ENCODE peak calls at places on chromosomes 2 and 18, in four cellular contexts. T, P, S and D are unnamed samples.

GRCh38 chr2:70123051-70123828 is 36.0 kb downstream of the PCBP1 start:
- DNase-seq in T (no peak), P (no peak), S (peak), D (no peak)

GRCh38 chr2:182228741-182229140 is 198.1 kb downstream of the PDE1A start:
- DNase-seq in T (no peak), P (no peak), S (no peak), D (no peak)

GRCh38 chr18:8987250-8987649 is 115.2 kb upstream of the NDUFV2 start:
- DNase-seq in T (no peak), P (no peak), S (no peak), D (peak)

GRCh38 chr2:111135910-111136297 is 15.2 kb downstream of the BCL2L11 start:
- DNase-seq in T (peak), P (no peak), S (peak), D (no peak)

GRCh38 chr2:135059577-135059976 is 7.5 kb downstream of the RAB3GAP1 start:
- DNase-seq in T (no peak), P (no peak), S (no peak), D (no peak)

GRCh38 chr2:63614448-63614968 is 25.7 kb downstream of the MDH1 start:
- DNase-seq in T (no peak), P (no peak), S (no peak), D (no peak)

GRCh38 chr2:71995067-71995665 is 152.5 kb downstream of the CYP26B1 start:
- DNase-seq in T (no peak), P (no peak), S (no peak), D (no peak)

GRCh38 chr2:226256237-226256636 is 543.4 kb downstream of the IRS1 start:
- DNase-seq in T (no peak), P (no peak), S (no peak), D (no peak)

GRCh38 chr18:23178661-23179081 is 43.4 kb downstream of the CABLES1 start:
- DNase-seq in T (no peak), P (no peak), S (no peak), D (no peak)

GRCh38 chr2:96604104-96604503 is 34.0 kb downstream of the KANSL3 start:
- DNase-seq in T (no peak), P (no peak), S (no peak), D (no peak)

GRCh38 chr18:48580782-48581181 is 42.0 kb downstream of the CTIF start:
- DNase-seq in T (no peak), P (peak), S (no peak), D (no peak)

DNA sequence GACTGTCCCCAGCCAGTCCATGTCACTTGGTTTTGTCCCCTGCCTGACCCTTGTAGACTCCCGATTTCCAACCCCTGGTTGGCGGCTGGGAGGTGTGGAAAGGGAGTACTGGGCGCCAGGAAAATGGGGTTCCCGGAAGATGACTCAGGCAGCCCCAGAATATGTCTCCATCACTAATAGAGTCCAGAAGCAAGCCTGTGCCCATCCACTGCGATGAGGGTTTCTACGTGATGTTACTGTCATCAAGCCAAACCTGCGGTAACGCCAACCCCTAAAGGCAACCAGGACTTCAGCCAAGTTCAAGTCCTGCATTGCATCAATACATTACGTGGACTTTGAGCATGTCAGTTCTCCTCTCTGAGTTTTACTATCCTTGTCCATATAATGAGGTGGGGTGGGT is 62.0 kb upstream of the TAF1B start:
- DNase-seq in T (no peak), P (no peak), S (no peak), D (no peak)
- H3K27ac ChIP-seq in T (no peak), P (no peak), S (no peak), D (no peak)

GRCh38 chr2:217913415-217913814 is 89.4 kb downstream of the TNS1 start:
- DNase-seq in T (no peak), P (no peak), S (no peak), D (no peak)
- H3K27ac ChIP-seq in T (peak), P (no peak), S (peak), D (no peak)

DNA sequence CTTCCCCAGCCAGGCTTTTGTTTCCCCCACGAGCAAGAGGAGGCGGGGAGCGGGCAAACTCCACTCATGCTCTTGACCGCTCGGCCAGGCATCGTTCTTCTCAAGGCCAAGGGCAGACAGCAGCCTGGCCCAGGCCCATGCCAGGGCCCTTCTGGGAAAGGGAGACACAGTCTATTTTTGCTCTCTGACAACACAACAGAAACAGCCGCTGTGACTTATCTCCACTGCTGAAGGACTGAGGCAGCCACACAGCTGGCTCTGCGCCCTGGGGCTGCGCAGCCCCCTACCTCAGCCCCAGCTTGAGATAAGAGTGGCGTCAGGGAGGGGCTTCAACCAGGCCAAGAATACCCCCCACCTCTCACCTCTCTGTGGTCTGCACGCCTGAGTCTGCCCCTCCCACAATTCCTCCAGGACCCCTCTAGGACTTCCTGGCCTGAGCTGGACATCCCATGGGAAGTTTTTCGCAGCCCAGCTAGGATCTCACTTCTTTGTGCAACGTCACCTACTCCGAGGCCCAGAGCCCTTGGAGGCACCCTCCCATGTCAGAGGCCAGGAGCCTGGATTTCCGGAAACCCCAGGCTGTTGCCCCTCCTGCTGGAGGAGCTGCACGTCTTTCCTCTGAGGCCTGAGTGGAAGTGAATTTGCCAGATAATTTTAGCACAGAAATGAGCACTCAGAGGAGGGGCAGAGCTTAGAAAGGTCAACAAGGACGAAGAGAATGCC is 118.9 kb upstream of the OTOS start:
- DNase-seq in T (peak), P (no peak), S (peak), D (peak)
- H3K27ac ChIP-seq in T (peak), P (peak), S (peak), D (no peak)

DNA sequence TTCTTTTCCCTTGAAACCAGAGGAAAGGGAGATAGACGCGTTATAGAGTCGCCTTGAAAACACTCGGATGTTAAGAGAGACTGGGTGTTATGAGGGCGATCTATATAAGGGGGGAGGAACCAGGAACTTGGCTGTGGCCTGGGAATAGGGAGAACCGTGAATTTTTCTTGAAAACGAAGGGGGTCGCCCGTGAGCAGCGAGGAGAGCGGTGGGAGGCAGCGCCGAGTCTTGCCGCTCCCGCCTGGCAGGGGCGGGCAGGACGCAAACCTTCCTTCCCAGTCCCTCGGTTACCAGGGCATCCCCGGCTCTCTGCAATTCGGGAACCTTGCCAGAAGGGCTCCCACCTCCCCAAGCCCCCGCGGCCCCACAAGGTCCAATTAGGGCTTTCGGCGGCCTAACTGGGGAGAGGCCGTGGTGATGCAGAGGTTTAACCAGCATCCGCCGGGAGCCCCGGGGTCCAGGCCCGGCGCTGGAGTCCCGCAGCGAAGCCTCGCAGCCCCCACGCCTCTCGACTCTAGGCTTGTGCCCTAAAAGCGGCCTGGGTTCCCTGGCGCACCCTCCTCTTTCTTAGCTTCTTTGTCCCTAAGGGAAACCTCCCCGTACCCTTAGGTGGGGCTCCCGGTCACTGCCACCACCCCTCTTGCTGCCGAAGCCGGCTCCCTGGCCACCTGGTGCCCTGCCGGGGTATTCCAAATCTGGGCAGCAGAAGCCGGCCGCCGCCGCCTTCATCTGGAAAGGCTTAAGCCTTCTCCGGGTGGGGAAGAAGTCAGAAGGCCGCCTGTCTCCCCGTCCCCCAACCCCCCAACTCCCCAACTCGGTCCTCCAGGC is 708 bp upstream of the FHOD3 start:
- DNase-seq in T (no peak), P (peak), S (peak), D (peak)
- H3K27ac ChIP-seq in T (peak), P (peak), S (peak), D (peak)